ENCODE peak calls at places on chromosomes 13 and 19, in nine cellular contexts. S is AG08396; Z is left lung; L is GOT3; N is tibial nerve; Q is activated CD4-positive, alpha-beta T cell treated with anti-CD3 and anti-CD28 coated beads, Interleukin-2, amount 50 U/mL, for 48 hours; V is progenitor cell of endocrine pancreas; R is activated T-helper 2 cell treated with anti-CD3 and anti-CD28 coated beads, Interferon-gamma antibody, Interleukin-2, Interleukin-4, amounts not matched to agents 10 μg/mL and 5 μg/mL and 100 μg/mL, durations not matched to agents 14 hours and 24 hours and 36 hours; G is stimulated activated CD4-positive, alpha-beta T cell treated with anti-CD3 and anti-CD28 coated beads, TNF-alpha, amount 100 ng/mL, for 1 hour. O is an unnamed sample.
A peak's percentile ranks its signal among the peaks of the same experiment; 100 is the strongest.

GRCh38 chr13:38417727-38418126 is 68.1 kb downstream of the UFM1 start:
- DNase-seq in Z (no peak), N (peak; percentile 24), L (no peak), V (no peak), Q (no peak), S (peak; percentile 7), R (no peak), G (no peak), O (peak; percentile 35)

GRCh38 chr19:33406521-33407139 is 33.1 kb downstream of the CEBPG start:
- DNase-seq in L (peak; percentile 43), R (peak; percentile 49), Z (peak; percentile 89), Q (peak; percentile 86), V (peak; percentile 79), S (peak; percentile 90), N (peak; percentile 90), G (peak; percentile 76), O (peak; percentile 44)

GRCh38 chr19:5605362-5605761 is 17.2 kb downstream of the SAFB2 start:
- DNase-seq in R (no peak), V (no peak), Z (no peak), L (no peak), G (no peak), N (no peak), Q (no peak), S (no peak), O (no peak)

GRCh38 chr19:15702590-15702930 is 25.3 kb upstream of the OR10H2 start:
- DNase-seq in G (no peak), L (no peak), S (no peak), R (no peak), V (no peak), Q (peak; percentile 21), Z (no peak), N (peak; percentile 85), O (peak; percentile 91)

GRCh38 chr13:82292334-82292733 is 1589.9 kb downstream of the SLITRK1 start:
- DNase-seq in Q (no peak), V (no peak), R (no peak), G (no peak), N (no peak), S (no peak), L (no peak), Z (no peak), O (no peak)

GRCh38 chr13:48571121-48571901 is 38.4 kb upstream of the RCBTB2 start:
- DNase-seq in S (peak; percentile 72), L (no peak), G (no peak), Z (no peak), V (no peak), N (peak; percentile 57), R (no peak), Q (no peak), O (peak; percentile 35)

GRCh38 chr19:37817180-37817911 is 38.0 kb upstream of the ZNF573 start:
- DNase-seq in V (peak; percentile 80), G (peak; percentile 8), R (no peak), Z (peak; percentile 84), Q (peak; percentile 7), L (no peak), N (peak; percentile 43), S (peak; percentile 84), O (no peak)

GRCh38 chr13:112685856-112686255 is 4.0 kb upstream of the ATP11A start:
- DNase-seq in V (peak; percentile 2), Z (no peak), N (no peak), L (no peak), G (no peak), R (no peak), S (no peak), Q (no peak), O (no peak)

GRCh38 chr19:12913011-12913561 is 6.0 kb downstream of the SYCE2 start:
- DNase-seq in Z (peak; percentile 79), N (peak; percentile 63), S (peak; percentile 73), Q (no peak), R (no peak), V (no peak), L (no peak), G (no peak), O (peak; percentile 79)

GRCh38 chr19:3589439-3589838 is 4.2 kb downstream of the GIPC3 start:
- DNase-seq in L (no peak), R (no peak), G (no peak), Q (no peak), V (no peak), N (no peak), S (no peak), Z (no peak), O (no peak)

GRCh38 chr13:24627090-24627714 is 53.0 kb upstream of the ATP12A start:
- DNase-seq in L (no peak), N (no peak), V (peak; percentile 66), Z (no peak), Q (no peak), G (no peak), R (no peak), S (peak; percentile 25), O (no peak)

GRCh38 chr13:110815471-110816204 is 99.2 kb downstream of the ANKRD10 start:
- DNase-seq in L (no peak), Q (no peak), Z (no peak), G (no peak), R (no peak), V (no peak), N (no peak), S (no peak), O (no peak)

GRCh38 chr19:30204721-30205120 is 167.5 kb upstream of the ZNF536 start:
- DNase-seq in N (no peak), S (no peak), V (no peak), R (no peak), Q (no peak), Z (no peak), G (no peak), L (no peak), O (no peak)

GRCh38 chr19:8306235-8307054 is 1.7 kb downstream of the CD320 start:
- DNase-seq in R (no peak), Z (peak; percentile 41), G (no peak), L (no peak), N (peak; percentile 4), V (peak; percentile 7), S (no peak), Q (no peak), O (no peak)

GRCh38 chr13:40389081-40389641 is 277.3 kb downstream of the FOXO1 start:
- DNase-seq in R (peak; percentile 50), N (no peak), L (no peak), Q (peak; percentile 47), G (peak; percentile 8), S (no peak), Z (no peak), V (no peak), O (no peak)

GRCh38 chr13:77349365-77349764 is 22.5 kb upstream of the MYCBP2 start:
- DNase-seq in N (no peak), G (no peak), V (no peak), Q (no peak), S (no peak), R (no peak), Z (no peak), L (no peak), O (no peak)

GRCh38 chr19:11191273-11191755 is 6.0 kb downstream of the KANK2 start:
- DNase-seq in Z (no peak), S (peak; percentile 92), L (no peak), G (no peak), V (no peak), R (no peak), Q (peak; percentile 3), N (peak; percentile 57), O (peak; percentile 87)

GRCh38 chr19:1266818-1267440 is 2.2 kb upstream of the CIRBP start:
- DNase-seq in V (peak; percentile 82), N (no peak), G (peak; percentile 57), L (peak; percentile 68), Z (peak; percentile 97), R (peak; percentile 72), Q (peak; percentile 76), S (peak; percentile 78), O (peak; percentile 16)

GRCh38 chr13:98970293-98970692 is 7.6 kb downstream of the DOCK9 start:
- DNase-seq in N (no peak), Q (no peak), S (no peak), G (no peak), V (no peak), L (no peak), Z (no peak), R (no peak), O (no peak)

GRCh38 chr19:35314031-35314430 is 15.0 kb upstream of the CD22 start:
- DNase-seq in G (no peak), R (no peak), V (no peak), Q (no peak), L (no peak), N (no peak), Z (no peak), S (no peak), O (no peak)

GRCh38 chr13:37869756-37870488 is at the start of gene TRPC4:
- DNase-seq in V (peak; percentile 49), N (no peak), R (no peak), S (peak; percentile 31), L (no peak), G (no peak), Z (peak; percentile 60), Q (no peak), O (no peak)

GRCh38 chr19:18496167-18496979 is 25.5 kb downstream of the ELL start:
- DNase-seq in Q (peak; percentile 56), N (no peak), Z (no peak), S (peak; percentile 50), G (no peak), V (no peak), R (peak; percentile 46), L (no peak), O (peak; percentile 93)

GRCh38 chr19:58044886-58045285 is 11.1 kb downstream of the ZSCAN1 start:
- DNase-seq in R (no peak), L (no peak), Z (peak; percentile 66), N (no peak), Q (no peak), S (no peak), V (no peak), G (no peak), O (no peak)

GRCh38 chr13:45468676-45469075 is 3.9 kb downstream of the COG3 start:
- DNase-seq in N (no peak), R (no peak), G (no peak), L (no peak), S (no peak), Q (no peak), V (no peak), Z (no peak), O (no peak)

GRCh38 chr19:47377208-47377701 is 28.1 kb downstream of the DHX34 start:
- DNase-seq in S (no peak), L (no peak), R (no peak), Z (no peak), V (no peak), N (no peak), Q (no peak), G (no peak), O (no peak)

GRCh38 chr19:33473644-33474305 is 47.8 kb downstream of the PEPD start:
- DNase-seq in L (no peak), S (no peak), R (no peak), Q (no peak), V (no peak), Z (peak; percentile 17), G (no peak), N (no peak), O (no peak)

GRCh38 chr13:95660981-95661581 is 15.9 kb upstream of the DNAJC3 start:
- DNase-seq in Z (no peak), Q (no peak), L (no peak), N (no peak), V (no peak), R (no peak), G (no peak), S (no peak), O (peak; percentile 61)

GRCh38 chr19:38685666-38686529 is 38.4 kb downstream of the ACTN4 start:
- DNase-seq in S (no peak), V (no peak), R (no peak), G (no peak), L (no peak), N (no peak), Q (no peak), Z (no peak), O (peak; percentile 37)